ENCODE peak calls at places on chromosomes 2 and 18, in six cellular contexts. M is kidney, P is caudate nucleus, K is skeletal muscle cell, I is endodermal cell, F is pancreas. G is an unnamed sample.

GRCh38 chr2:48424866-48425265 is 105.1 kb upstream of the STON1 start:
- DNase-seq in F (no peak), K (no peak), M (no peak), P (no peak), I (no peak), G (no peak)

GRCh38 chr2:240506406-240507059 is 51.3 kb downstream of the ANKMY1 start:
- DNase-seq in I (peak), M (no peak), F (peak), K (no peak), P (no peak), G (no peak)

GRCh38 chr2:136785215-136785614 is 19.9 kb downstream of the THSD7B start:
- DNase-seq in P (no peak), I (no peak), K (no peak), F (no peak), M (peak), G (no peak)

GRCh38 chr2:163649080-163649479 is 86.7 kb downstream of the FIGN start:
- DNase-seq in P (no peak), F (no peak), M (no peak), K (no peak), I (no peak), G (no peak)

GRCh38 chr2:218168016-218168415 is 1.3 kb upstream of the CXCR1 start:
- DNase-seq in K (no peak), P (no peak), M (no peak), I (no peak), F (no peak), G (no peak)

GRCh38 chr2:25373269-25373981 is 31.7 kb upstream of the DNMT3A start:
- DNase-seq in I (peak), M (peak), K (no peak), F (peak), P (no peak), G (no peak)

GRCh38 chr18:55252053-55252675 is 292.9 kb upstream of the CCDC68 start:
- DNase-seq in P (no peak), M (no peak), K (no peak), I (no peak), F (no peak), G (no peak)

GRCh38 chr18:12455511-12455910 is 47.8 kb downstream of the PRELID3A start:
- DNase-seq in F (no peak), P (peak), I (no peak), M (no peak), K (no peak), G (no peak)

GRCh38 chr2:232535761-232536530 is 3.5 kb upstream of the CHRNG start:
- DNase-seq in I (no peak), K (no peak), F (no peak), M (no peak), P (no peak), G (no peak)

GRCh38 chr2:156466739-156467405 is 30.7 kb downstream of the GPD2 start:
- DNase-seq in P (no peak), K (peak), F (peak), I (no peak), M (no peak), G (no peak)

GRCh38 chr2:176246324-176246723 is 22.9 kb upstream of the MTX2 start:
- DNase-seq in M (no peak), F (no peak), P (no peak), K (no peak), I (no peak), G (no peak)

GRCh38 chr2:231597014-231597611 is 4.4 kb downstream of the TEX44 start:
- DNase-seq in M (peak), K (no peak), P (peak), I (no peak), F (no peak), G (no peak)

GRCh38 chr2:188746727-188747126 is 227.4 kb upstream of the COL3A1 start:
- DNase-seq in M (no peak), I (no peak), P (no peak), F (no peak), K (peak), G (no peak)

GRCh38 chr2:148538375-148538774 is 106.2 kb upstream of the EPC2 start:
- DNase-seq in F (no peak), I (no peak), M (no peak), K (no peak), P (no peak), G (no peak)

GRCh38 chr2:85441859-85442258 is 23.3 kb downstream of the SH2D6 start:
- DNase-seq in M (no peak), I (peak), F (no peak), P (no peak), K (no peak), G (no peak)

GRCh38 chr2:31137211-31138036 is 816 bp downstream of the GALNT14 start:
- DNase-seq in M (peak), F (peak), P (no peak), I (peak), K (no peak), G (no peak)

GRCh38 chr18:55863876-55864275 is 275.9 kb upstream of the TCF4 start:
- DNase-seq in P (no peak), K (no peak), F (no peak), I (no peak), M (no peak), G (no peak)

GRCh38 chr2:146317959-146318358 is 1526.9 kb upstream of the ACVR2A start:
- DNase-seq in P (no peak), K (peak), M (no peak), I (no peak), F (no peak), G (peak)

GRCh38 chr18:76388891-76389423 is 106.1 kb downstream of the ZNF516 start:
- DNase-seq in K (no peak), M (no peak), P (no peak), I (no peak), F (no peak), G (no peak)

GRCh38 chr2:239225921-239226561 is 174.8 kb downstream of the HDAC4 start:
- DNase-seq in F (no peak), I (no peak), M (no peak), K (peak), P (no peak), G (peak)

GRCh38 chr18:70672581-70672980 is 383.7 kb downstream of the SOCS6 start:
- DNase-seq in M (no peak), P (no peak), I (no peak), F (no peak), K (no peak), G (no peak)

GRCh38 chr18:35247412-35248249 is 6.8 kb downstream of the ZNF397 start:
- DNase-seq in P (no peak), F (no peak), I (no peak), M (no peak), K (no peak), G (no peak)

GRCh38 chr2:166092889-166093288 is 34.9 kb downstream of the SCN1A start:
- DNase-seq in K (peak), P (no peak), I (no peak), F (no peak), M (no peak), G (peak)

GRCh38 chr2:239216614-239217273 is 184.1 kb downstream of the HDAC4 start:
- DNase-seq in F (no peak), M (peak), K (no peak), I (no peak), P (no peak), G (no peak)

G was measured in non-pigmented ciliary epithelial cell.